ENCODE peak calls at places on chromosomes 11 and 22, in six cellular contexts. One of them, this sample, is unnamed.

GRCh38 chr22:24189249-24190158 is 8.2 kb downstream of the SUSD2 start:
- DNase-seq in central memory CD4-positive, alpha-beta T cell: no peak
- DNase-seq in effector memory CD8-positive, alpha-beta T cell: no peak
- DNase-seq in activated T-cell treated with anti-CD3 and anti-CD28 coated beads, Interleukin-2, amount 50 U/mL, for 48 hours: peak
- DNase-seq in anterior cingulate cortex: no peak
- DNase-seq in Right ventricle myocardium superior: peak
- DNase-seq in this sample: no peak

GRCh38 chr11:133506023-133506422 is 26.3 kb downstream of the OPCML start:
- DNase-seq in activated T-cell treated with anti-CD3 and anti-CD28 coated beads, Interleukin-2, amount 50 U/mL, for 48 hours: no peak
- DNase-seq in effector memory CD8-positive, alpha-beta T cell: no peak
- DNase-seq in Right ventricle myocardium superior: no peak
- DNase-seq in anterior cingulate cortex: no peak
- DNase-seq in central memory CD4-positive, alpha-beta T cell: no peak
- DNase-seq in this sample: no peak

GRCh38 chr11:66022401-66023185 is 3.7 kb downstream of the CATSPER1 start:
- DNase-seq in anterior cingulate cortex: no peak
- DNase-seq in central memory CD4-positive, alpha-beta T cell: peak
- DNase-seq in Right ventricle myocardium superior: peak
- DNase-seq in activated T-cell treated with anti-CD3 and anti-CD28 coated beads, Interleukin-2, amount 50 U/mL, for 48 hours: peak
- DNase-seq in effector memory CD8-positive, alpha-beta T cell: peak
- DNase-seq in this sample: peak

GRCh38 chr11:68337399-68337835 is 25.0 kb downstream of the LRP5 start:
- DNase-seq in effector memory CD8-positive, alpha-beta T cell: no peak
- DNase-seq in central memory CD4-positive, alpha-beta T cell: no peak
- DNase-seq in anterior cingulate cortex: no peak
- DNase-seq in Right ventricle myocardium superior: peak
- DNase-seq in activated T-cell treated with anti-CD3 and anti-CD28 coated beads, Interleukin-2, amount 50 U/mL, for 48 hours: no peak
- DNase-seq in this sample: no peak

GRCh38 chr11:61071208-61071681 is 31.0 kb upstream of the CD5 start:
- DNase-seq in effector memory CD8-positive, alpha-beta T cell: peak
- DNase-seq in central memory CD4-positive, alpha-beta T cell: peak
- DNase-seq in activated T-cell treated with anti-CD3 and anti-CD28 coated beads, Interleukin-2, amount 50 U/mL, for 48 hours: peak
- DNase-seq in anterior cingulate cortex: no peak
- DNase-seq in Right ventricle myocardium superior: no peak
- DNase-seq in this sample: no peak

GRCh38 chr11:45104006-45104789 is 42.2 kb upstream of the PRDM11 start:
- DNase-seq in anterior cingulate cortex: no peak
- DNase-seq in effector memory CD8-positive, alpha-beta T cell: no peak
- DNase-seq in central memory CD4-positive, alpha-beta T cell: no peak
- DNase-seq in activated T-cell treated with anti-CD3 and anti-CD28 coated beads, Interleukin-2, amount 50 U/mL, for 48 hours: peak
- DNase-seq in Right ventricle myocardium superior: no peak
- DNase-seq in this sample: no peak

GRCh38 chr11:16095756-16096155 is 260.6 kb downstream of the SOX6 start:
- DNase-seq in effector memory CD8-positive, alpha-beta T cell: no peak
- DNase-seq in Right ventricle myocardium superior: no peak
- DNase-seq in activated T-cell treated with anti-CD3 and anti-CD28 coated beads, Interleukin-2, amount 50 U/mL, for 48 hours: no peak
- DNase-seq in central memory CD4-positive, alpha-beta T cell: no peak
- DNase-seq in anterior cingulate cortex: no peak
- DNase-seq in this sample: no peak

GRCh38 chr22:27718186-27719032 is 83.1 kb downstream of the MN1 start:
- DNase-seq in central memory CD4-positive, alpha-beta T cell: no peak
- DNase-seq in effector memory CD8-positive, alpha-beta T cell: no peak
- DNase-seq in Right ventricle myocardium superior: peak
- DNase-seq in activated T-cell treated with anti-CD3 and anti-CD28 coated beads, Interleukin-2, amount 50 U/mL, for 48 hours: no peak
- DNase-seq in anterior cingulate cortex: no peak
- DNase-seq in this sample: no peak

GRCh38 chr11:67045314-67045713 is 11.3 kb upstream of the RHOD start:
- DNase-seq in Right ventricle myocardium superior: no peak
- DNase-seq in activated T-cell treated with anti-CD3 and anti-CD28 coated beads, Interleukin-2, amount 50 U/mL, for 48 hours: no peak
- DNase-seq in effector memory CD8-positive, alpha-beta T cell: no peak
- DNase-seq in anterior cingulate cortex: peak
- DNase-seq in central memory CD4-positive, alpha-beta T cell: no peak
- DNase-seq in this sample: peak

GRCh38 chr11:86861810-86862209 is 61.5 kb downstream of the PRSS23 start:
- DNase-seq in anterior cingulate cortex: no peak
- DNase-seq in activated T-cell treated with anti-CD3 and anti-CD28 coated beads, Interleukin-2, amount 50 U/mL, for 48 hours: no peak
- DNase-seq in central memory CD4-positive, alpha-beta T cell: no peak
- DNase-seq in Right ventricle myocardium superior: no peak
- DNase-seq in effector memory CD8-positive, alpha-beta T cell: no peak
- DNase-seq in this sample: no peak

GRCh38 chr11:43577566-43578264 is 102.8 kb upstream of the HSD17B12 start:
- DNase-seq in Right ventricle myocardium superior: no peak
- DNase-seq in activated T-cell treated with anti-CD3 and anti-CD28 coated beads, Interleukin-2, amount 50 U/mL, for 48 hours: no peak
- DNase-seq in effector memory CD8-positive, alpha-beta T cell: no peak
- DNase-seq in anterior cingulate cortex: no peak
- DNase-seq in central memory CD4-positive, alpha-beta T cell: no peak
- DNase-seq in this sample: no peak

GRCh38 chr22:30485362-30485988 is 13.7 kb upstream of the SEC14L3 start:
- DNase-seq in anterior cingulate cortex: peak
- DNase-seq in effector memory CD8-positive, alpha-beta T cell: peak
- DNase-seq in activated T-cell treated with anti-CD3 and anti-CD28 coated beads, Interleukin-2, amount 50 U/mL, for 48 hours: peak
- DNase-seq in Right ventricle myocardium superior: peak
- DNase-seq in central memory CD4-positive, alpha-beta T cell: peak
- DNase-seq in this sample: peak

GRCh38 chr22:46592390-46592872 is 27.8 kb upstream of the GRAMD4 start:
- DNase-seq in anterior cingulate cortex: no peak
- DNase-seq in effector memory CD8-positive, alpha-beta T cell: peak
- DNase-seq in Right ventricle myocardium superior: peak
- DNase-seq in central memory CD4-positive, alpha-beta T cell: no peak
- DNase-seq in activated T-cell treated with anti-CD3 and anti-CD28 coated beads, Interleukin-2, amount 50 U/mL, for 48 hours: peak
- DNase-seq in this sample: peak

GRCh38 chr11:118691926-118692830 is 12.7 kb upstream of the TREH start:
- DNase-seq in anterior cingulate cortex: no peak
- DNase-seq in Right ventricle myocardium superior: no peak
- DNase-seq in activated T-cell treated with anti-CD3 and anti-CD28 coated beads, Interleukin-2, amount 50 U/mL, for 48 hours: peak
- DNase-seq in central memory CD4-positive, alpha-beta T cell: peak
- DNase-seq in effector memory CD8-positive, alpha-beta T cell: peak
- DNase-seq in this sample: no peak

GRCh38 chr22:47295226-47295901 is 532.9 kb downstream of the TBC1D22A start:
- DNase-seq in anterior cingulate cortex: no peak
- DNase-seq in effector memory CD8-positive, alpha-beta T cell: no peak
- DNase-seq in central memory CD4-positive, alpha-beta T cell: no peak
- DNase-seq in activated T-cell treated with anti-CD3 and anti-CD28 coated beads, Interleukin-2, amount 50 U/mL, for 48 hours: no peak
- DNase-seq in Right ventricle myocardium superior: peak
- DNase-seq in this sample: no peak

This sample was measured in amygdala.